ENCODE peak calls at places on chromosome 10, in nine cellular contexts. Q is astrocyte of the spinal cord; R is iPS DF 6.9; T is Panc1; I is heart left ventricle; A is hepatocyte; P is CD8-positive, alpha-beta memory T cell; O is testis; U is IMR-90. N is an unnamed sample.

GRCh38 chr10:33506391-33506790 is 171.9 kb upstream of the NRP1 start:
- DNase-seq in Q (no peak), O (no peak), R (no peak), P (no peak), U (no peak), A (no peak), I (no peak), T (no peak), N (no peak)

GRCh38 chr10:7408494-7409044 is 2.3 kb downstream of the SFMBT2 start:
- DNase-seq in T (no peak), O (peak), P (peak), Q (peak), R (no peak), U (peak), A (peak), I (peak), N (peak)

GRCh38 chr10:130974171-130974570 is 337.4 kb downstream of the TCERG1L start:
- DNase-seq in A (no peak), P (no peak), U (no peak), T (no peak), Q (no peak), O (no peak), I (no peak), R (no peak), N (no peak)

GRCh38 chr10:44848211-44848610 is 62.9 kb upstream of the TMEM72 start:
- DNase-seq in I (no peak), Q (no peak), R (no peak), O (no peak), A (no peak), T (no peak), P (no peak), U (no peak), N (no peak)

GRCh38 chr10:122461729-122462532 is 578 bp downstream of the HTRA1 start:
- DNase-seq in P (no peak), Q (no peak), I (peak), R (no peak), U (no peak), O (peak), A (peak), T (no peak), N (no peak)

GRCh38 chr10:127498081-127498480 is 51.0 kb upstream of the NPS start:
- DNase-seq in Q (no peak), A (no peak), O (no peak), R (no peak), U (no peak), I (no peak), P (no peak), T (no peak), N (no peak)

GRCh38 chr10:126247454-126247975 is 140.8 kb downstream of the ADAM12 start:
- DNase-seq in P (no peak), A (peak), Q (peak), T (peak), R (no peak), O (no peak), I (peak), U (peak), N (no peak)

GRCh38 chr10:89574348-89574747 is 39.0 kb upstream of the SLC16A12 start:
- DNase-seq in I (no peak), P (no peak), A (no peak), R (no peak), U (no peak), Q (no peak), T (no peak), O (no peak), N (no peak)

GRCh38 chr10:101695404-101695732 is 398 bp upstream of the FBXW4 start:
- DNase-seq in I (no peak), O (no peak), R (no peak), Q (no peak), P (no peak), U (no peak), A (no peak), T (no peak), N (no peak)

GRCh38 chr10:68666280-68666760 is 54.7 kb upstream of the CCAR1 start:
- DNase-seq in R (no peak), Q (peak), O (no peak), T (peak), A (no peak), I (no peak), P (no peak), U (peak), N (no peak)

GRCh38 chr10:36621346-36621745 is 504.1 kb upstream of the ANKRD30A start:
- DNase-seq in P (no peak), T (no peak), U (peak), I (no peak), Q (peak), R (no peak), O (no peak), A (no peak), N (no peak)

GRCh38 chr10:119769886-119770285 is 44.0 kb downstream of the INPP5F start:
- DNase-seq in R (no peak), O (no peak), P (no peak), Q (peak), T (no peak), I (no peak), A (no peak), U (peak), N (no peak)

GRCh38 chr10:122291739-122292138 is 20.6 kb downstream of the BTBD16 start:
- DNase-seq in U (no peak), R (no peak), A (no peak), T (no peak), I (no peak), O (no peak), P (no peak), Q (no peak), N (no peak)

GRCh38 chr10:112583236-112583919 is 136.4 kb downstream of the VTI1A start:
- DNase-seq in I (no peak), A (no peak), O (no peak), Q (no peak), U (no peak), R (no peak), T (no peak), P (no peak), N (no peak)

DNA sequence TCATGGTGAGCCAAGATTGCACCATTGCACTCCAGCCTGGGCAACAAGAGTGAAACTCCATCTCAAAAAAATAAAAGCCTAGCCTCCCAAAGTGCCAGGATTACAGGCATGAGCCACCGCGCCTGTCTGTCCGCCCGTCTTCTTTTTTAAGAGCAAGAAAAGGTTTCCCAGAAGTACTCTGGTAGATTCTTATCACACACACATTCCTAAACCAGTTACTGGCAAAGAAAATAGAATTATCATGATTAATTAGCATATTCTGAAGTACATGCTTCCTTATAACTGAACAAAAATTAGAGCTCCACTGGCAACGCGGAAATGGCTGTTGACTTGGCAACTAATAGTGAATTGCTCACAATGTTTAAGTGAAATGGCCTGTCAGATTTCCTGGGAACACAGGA is 87.0 kb downstream of the ADK start:
- DNase-seq in Q (peak), P (no peak), T (no peak), O (no peak), U (peak), R (no peak), I (no peak), A (no peak), N (no peak)
- H3K4me3 ChIP-seq in Q (no peak), P (no peak), T (no peak), O (no peak), U (no peak), R (no peak), I (no peak), A (no peak), N (no peak)

GRCh38 chr10:72242675-72243074 is 26.6 kb upstream of the ASCC1 start:
- DNase-seq in I (peak), U (no peak), Q (peak), T (no peak), R (no peak), A (peak), O (peak), P (no peak), N (no peak)
- H3K4me3 ChIP-seq in I (no peak), U (no peak), Q (no peak), T (no peak), R (no peak), A (no peak), O (no peak), P (no peak), N (no peak)

GRCh38 chr10:60172363-60172990 is 217.2 kb downstream of the ANK3 start:
- DNase-seq in P (no peak), I (no peak), R (no peak), T (no peak), A (no peak), U (no peak), O (no peak), Q (no peak), N (no peak)

GRCh38 chr10:60169111-60169510 is 220.6 kb downstream of the ANK3 start:
- DNase-seq in Q (no peak), O (no peak), P (no peak), R (no peak), T (no peak), U (no peak), I (no peak), A (no peak), N (no peak)

GRCh38 chr10:60171436-60172013 is 218.2 kb downstream of the ANK3 start:
- DNase-seq in T (no peak), Q (no peak), R (no peak), O (no peak), U (peak), I (no peak), A (no peak), P (no peak), N (no peak)

GRCh38 chr10:60167056-60167455 is 222.6 kb downstream of the ANK3 start:
- DNase-seq in T (no peak), I (no peak), U (no peak), R (no peak), O (no peak), P (no peak), A (no peak), Q (no peak), N (no peak)

DNA sequence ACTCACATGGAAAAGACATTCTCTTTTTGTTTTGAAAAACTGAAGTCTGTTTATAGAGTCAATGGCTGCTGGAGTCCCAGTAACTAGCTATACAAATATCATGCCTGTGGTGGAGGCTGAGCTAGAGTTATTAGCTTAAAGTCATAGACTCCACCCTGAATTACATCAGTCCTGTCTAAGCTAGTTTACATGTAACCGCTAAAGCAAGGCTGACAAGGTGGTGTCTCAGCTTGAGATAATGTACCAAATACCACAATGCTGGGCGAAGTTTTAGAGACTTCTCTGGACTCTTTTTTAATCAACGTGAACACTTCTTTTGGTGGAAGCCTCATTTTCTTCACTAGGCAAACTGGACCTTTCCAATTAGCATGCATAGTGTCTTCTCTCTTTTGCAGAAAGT is 219.4 kb downstream of the ANK3 start:
- DNase-seq in P (no peak), Q (peak), A (peak), U (peak), T (no peak), O (no peak), R (no peak), I (no peak), N (peak)
- H3K4me3 ChIP-seq in P (no peak), Q (no peak), A (no peak), U (no peak), T (no peak), O (no peak), R (no peak), I (no peak), N (no peak)

DNA sequence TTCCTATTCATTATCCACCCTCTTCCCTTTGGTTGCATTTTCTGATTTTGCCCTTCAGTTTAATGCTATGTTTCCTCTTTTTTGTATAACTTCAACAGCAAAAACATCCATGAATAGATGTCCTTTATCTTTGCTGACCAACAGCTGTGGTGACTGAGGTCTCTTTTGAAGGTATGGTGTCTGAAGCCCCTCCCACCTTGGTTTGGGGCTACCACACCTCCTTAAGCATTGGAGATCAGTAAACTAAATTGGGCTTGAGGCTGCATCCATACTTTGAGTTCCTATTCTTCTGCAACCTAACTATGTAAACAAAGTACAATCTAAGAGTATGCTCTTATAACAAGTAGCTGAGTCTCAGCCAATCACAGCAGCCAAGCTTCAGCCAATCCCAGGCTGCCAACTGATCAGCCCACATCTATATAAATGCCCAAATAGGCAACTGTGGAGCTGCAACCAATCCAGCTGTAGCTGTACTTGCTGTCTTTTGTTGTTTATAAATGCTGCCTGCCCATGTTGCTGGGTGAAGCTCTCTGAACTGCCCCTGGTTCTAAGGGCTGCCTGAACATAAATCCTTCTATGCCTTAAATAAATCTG is 69.4 kb upstream of the PDLIM1 start:
- DNase-seq in Q (no peak), T (no peak), R (no peak), P (no peak), I (no peak), O (no peak), U (peak), A (no peak), N (peak)
- H3K4me3 ChIP-seq in Q (no peak), T (no peak), R (no peak), P (no peak), I (no peak), O (no peak), U (no peak), A (no peak), N (no peak)

GRCh38 chr10:46052057-46052790 is 6.2 kb upstream of the MSMB start:
- DNase-seq in U (no peak), A (no peak), T (no peak), P (no peak), O (no peak), Q (no peak), I (no peak), R (no peak), N (no peak)
- H3K4me3 ChIP-seq in U (no peak), A (no peak), T (no peak), P (no peak), O (no peak), Q (no peak), I (no peak), R (no peak), N (no peak)